ENCODE peak calls at places on chromosomes 12 and 14, in seven cellular contexts. C, J, D, I, B, V and Y are unnamed samples.

GRCh38 chr12:132471011-132471857 is 18.7 kb upstream of the FBRSL1 start:
- DNase-seq in D (no peak), B (peak), I (no peak), V (no peak), J (no peak), C (no peak), Y (no peak)

GRCh38 chr12:50742776-50743175 is 21.1 kb upstream of the ATF1 start:
- DNase-seq in D (no peak), J (no peak), I (no peak), V (no peak), B (no peak), C (no peak), Y (no peak)

GRCh38 chr14:51216602-51217001 is 23.4 kb upstream of the TMX1 start:
- DNase-seq in C (no peak), J (no peak), V (no peak), I (no peak), B (no peak), D (no peak), Y (no peak)

GRCh38 chr12:89709994-89710872 is 1.6 kb upstream of the ATP2B1 start:
- DNase-seq in C (peak), I (no peak), V (peak), B (no peak), D (no peak), J (peak), Y (peak)

GRCh38 chr12:131928080-131928764 is 854 bp upstream of the PUS1 start:
- DNase-seq in V (no peak), B (no peak), J (no peak), C (peak), D (no peak), I (no peak), Y (no peak)

GRCh38 chr14:64253672-64254071 is 40.5 kb downstream of the ESR2 start:
- DNase-seq in D (no peak), B (no peak), I (no peak), C (no peak), J (no peak), V (no peak), Y (no peak)

GRCh38 chr12:29796823-29797263 is 13.1 kb upstream of the TMTC1 start:
- DNase-seq in I (no peak), C (peak), V (no peak), B (no peak), J (peak), D (peak), Y (no peak)

GRCh38 chr12:28998662-28999120 is 150.4 kb upstream of the FAR2 start:
- DNase-seq in I (no peak), J (peak), C (no peak), V (no peak), B (no peak), D (peak), Y (no peak)

GRCh38 chr12:20237091-20237490 is 131.2 kb upstream of the PDE3A start:
- DNase-seq in V (no peak), C (no peak), B (no peak), I (no peak), J (no peak), D (no peak), Y (no peak)

GRCh38 chr12:95182868-95183415 is 34.3 kb downstream of the FGD6 start:
- DNase-seq in I (no peak), V (no peak), B (no peak), J (peak), D (peak), C (no peak), Y (no peak)

GRCh38 chr14:64708148-64709004 is 4.2 kb downstream of the PLEKHG3 start:
- DNase-seq in I (no peak), C (no peak), D (no peak), V (peak), J (no peak), B (peak), Y (no peak)

GRCh38 chr12:85720308-85721033 is 115.7 kb downstream of the RASSF9 start:
- DNase-seq in J (no peak), B (no peak), C (no peak), D (no peak), I (no peak), V (no peak), Y (no peak)

GRCh38 chr12:75979181-75979580 is 52.4 kb downstream of the PHLDA1 start:
- DNase-seq in C (no peak), V (no peak), B (no peak), I (no peak), J (no peak), D (no peak), Y (no peak)

GRCh38 chr14:102966681-102967505 is 44.4 kb downstream of the AMN start:
- DNase-seq in I (no peak), C (no peak), J (no peak), D (no peak), B (no peak), V (no peak), Y (no peak)

GRCh38 chr12:131848753-131849152 is 20.6 kb downstream of the MMP17 start:
- DNase-seq in V (no peak), C (no peak), D (no peak), B (no peak), J (no peak), I (no peak), Y (no peak)

GRCh38 chr12:76519538-76519937 is 40.0 kb downstream of the OSBPL8 start:
- DNase-seq in C (no peak), D (no peak), I (no peak), J (no peak), B (peak), V (no peak), Y (peak)

GRCh38 chr12:56954057-56954577 is 3.3 kb downstream of the RDH16 start:
- DNase-seq in I (no peak), J (peak), B (no peak), C (no peak), V (no peak), D (no peak), Y (no peak)

GRCh38 chr14:25014440-25014839 is 35.5 kb downstream of the STXBP6 start:
- DNase-seq in J (no peak), D (no peak), C (no peak), V (no peak), I (no peak), B (no peak), Y (no peak)

GRCh38 chr12:93387780-93388179 is 10.1 kb downstream of the NUDT4 start:
- DNase-seq in B (no peak), C (no peak), D (no peak), J (peak), V (no peak), I (peak), Y (no peak)

GRCh38 chr14:61609885-61610284 is 85.4 kb upstream of the HIF1A start:
- DNase-seq in J (no peak), B (no peak), C (no peak), D (no peak), V (no peak), I (no peak), Y (no peak)